ENCODE peak calls at places on chromosomes 11 and 22, in four cellular contexts. G, B, O and T are unnamed samples.

GRCh38 chr11:1305063-1305495 is 4.4 kb downstream of the TOLLIP start:
- DNase-seq in G (no peak), B (no peak), O (no peak), T (no peak)

GRCh38 chr11:5504403-5504891 is 5.3 kb downstream of the UBQLN3 start:
- DNase-seq in G (no peak), B (peak; percentile 58), O (no peak), T (no peak)

GRCh38 chr22:26320469-26320868 is 108.6 kb upstream of the ASPHD2 start:
- DNase-seq in G (no peak), B (no peak), O (no peak), T (no peak)

GRCh38 chr11:72471005-72471898 is 36.9 kb upstream of the CLPB start:
- DNase-seq in G (peak; percentile 76), B (peak; percentile 62), O (peak; percentile 60), T (no peak)

GRCh38 chr11:111718436-111719325 is 47.5 kb downstream of the PPP2R1B start:
- DNase-seq in G (no peak), B (no peak), O (peak; percentile 30), T (no peak)

GRCh38 chr11:42013656-42014201 is 554.3 kb upstream of the LRRC4C start:
- DNase-seq in G (no peak), B (no peak), O (no peak), T (no peak)

GRCh38 chr22:39820266-39820665 is 73.3 kb downstream of the ENTHD1 start:
- DNase-seq in G (no peak), B (no peak), O (no peak), T (no peak)

GRCh38 chr11:132405728-132406127 is 1035.3 kb downstream of the NTM start:
- DNase-seq in G (no peak), B (no peak), O (no peak), T (no peak)

GRCh38 chr11:111521132-111521531 is 6.6 kb downstream of the HOATZ start:
- DNase-seq in G (no peak), B (no peak), O (no peak), T (no peak)

GRCh38 chr11:1877211-1878133 is 14.2 kb downstream of the PRR33 start:
- DNase-seq in G (peak; percentile 60), B (no peak), O (peak; percentile 13), T (no peak)

GRCh38 chr22:41976961-41977566 is 7.8 kb downstream of the SEPTIN3 start:
- DNase-seq in G (peak; percentile 70), B (no peak), O (no peak), T (no peak)
- TF ChIP-seq CHD2 in G (no peak), B (no peak), O (no peak), T (no peak)

GRCh38 chr11:7677801-7678201 is 4.5 kb upstream of the CYB5R2 start:
- DNase-seq in G (no peak), B (no peak), O (no peak), T (no peak)
- TF ChIP-seq NFIC in G (no peak), B (no peak), O (no peak), T (no peak)

GRCh38 chr11:100849009-100849913 is 162.2 kb downstream of the ARHGAP42 start:
- DNase-seq in G (no peak), B (no peak), O (no peak), T (no peak)
- TF ChIP-seq CHD2 in G (no peak), B (no peak), O (no peak), T (no peak)

GRCh38 chr11:70567680-70568503 is 169.6 kb downstream of the CTTN start:
- DNase-seq in G (no peak), B (no peak), O (no peak), T (no peak)
- TF ChIP-seq NFIC in G (no peak), B (no peak), O (no peak), T (no peak)

GRCh38 chr11:117830072-117830471 is 5.5 kb upstream of the FXYD2 start:
- DNase-seq in G (no peak), B (no peak), O (no peak), T (no peak)
- TF ChIP-seq CHD2 in G (no peak), B (no peak), O (no peak), T (no peak)

GRCh38 chr11:122998727-122999370 is 17.2 kb upstream of the BSX start:
- DNase-seq in G (no peak), B (no peak), O (no peak), T (no peak)
- TF ChIP-seq NFIC in G (no peak), B (no peak), O (no peak), T (no peak)

GRCh38 chr11:12159351-12160099 is 49.1 kb downstream of the MICAL2 start:
- DNase-seq in G (no peak), B (no peak), O (no peak), T (no peak)
- TF ChIP-seq CHD2 in G (no peak), B (no peak), O (no peak), T (no peak)